ENCODE peak calls at places on chromosomes 11 and 22, in seven cellular contexts. D is adipocyte, O is cardiac muscle cell, Q is endodermal cell, A is AG04450, T is hepatocyte, Y is BE2C. U is an unnamed sample.

GRCh38 chr22:40452730-40453487 is 82.5 kb downstream of the SGSM3 start:
- DNase-seq in Y (no peak), T (peak; percentile 10), Q (no peak), A (no peak), O (peak; percentile 9), D (no peak), U (no peak)

GRCh38 chr22:35938226-35938625 is 90.4 kb downstream of the RBFOX2 start:
- DNase-seq in D (peak; percentile 76), Q (no peak), A (no peak), O (no peak), Y (no peak), T (no peak), U (peak; percentile 19)

GRCh38 chr11:20873054-20873453 is 203.7 kb downstream of the NELL1 start:
- DNase-seq in A (no peak), Q (peak; percentile 85), T (peak; percentile 73), O (peak; percentile 64), D (no peak), Y (peak; percentile 62), U (no peak)

GRCh38 chr22:38144025-38144405 is 33.5 kb upstream of the BAIAP2L2 start:
- DNase-seq in O (no peak), Y (no peak), A (no peak), T (no peak), Q (no peak), D (no peak), U (no peak)

GRCh38 chr11:132523929-132524328 is 1008.4 kb downstream of the OPCML start:
- DNase-seq in Y (no peak), Q (no peak), O (no peak), D (no peak), T (no peak), A (no peak), U (no peak)

GRCh38 chr22:24975125-24975640 is 22.7 kb downstream of the KIAA1671 start:
- DNase-seq in Q (no peak), D (no peak), T (no peak), O (no peak), Y (no peak), A (no peak), U (no peak)

GRCh38 chr11:116504541-116505149 is 268.1 kb downstream of the BUD13 start:
- DNase-seq in A (no peak), Q (peak; percentile 43), Y (no peak), O (no peak), T (no peak), D (no peak), U (no peak)

GRCh38 chr11:123475478-123475877 is 45.4 kb downstream of the GRAMD1B start:
- DNase-seq in O (peak; percentile 76), A (no peak), Y (peak; percentile 33), D (peak; percentile 62), T (peak; percentile 62), Q (peak; percentile 60), U (peak; percentile 61)

GRCh38 chr11:75317446-75318122 is 33.9 kb downstream of the ARRB1 start:
- DNase-seq in D (no peak), Y (no peak), O (no peak), A (no peak), Q (peak; percentile 66), T (no peak), U (no peak)

GRCh38 chr11:69010964-69011623 is 2.0 kb downstream of the MRGPRF start:
- DNase-seq in Y (no peak), O (peak; percentile 93), D (peak; percentile 97), Q (peak; percentile 90), A (no peak), T (peak; percentile 91), U (peak; percentile 86)

GRCh38 chr11:111097191-111097590 is 148.3 kb upstream of the POU2AF2 start:
- DNase-seq in T (peak; percentile 61), A (peak; percentile 46), D (no peak), Q (peak; percentile 90), O (no peak), Y (peak; percentile 49), U (peak; percentile 66)

GRCh38 chr11:133149698-133150097 is 382.6 kb downstream of the OPCML start:
- DNase-seq in O (peak; percentile 60), T (no peak), Y (no peak), D (no peak), A (no peak), Q (no peak), U (no peak)

GRCh38 chr22:50218996-50219727 is 18.4 kb downstream of the SELENOO start:
- DNase-seq in Y (peak; percentile 86), A (peak; percentile 47), D (peak; percentile 61), Q (peak; percentile 86), T (peak; percentile 83), O (peak; percentile 47), U (peak; percentile 82)

GRCh38 chr11:105906517-105906916 is 115.5 kb downstream of the MSANTD4 start:
- DNase-seq in T (no peak), Y (no peak), A (no peak), O (no peak), D (no peak), Q (no peak), U (no peak)

GRCh38 chr11:32704775-32705174 is 89.7 kb downstream of the CCDC73 start:
- DNase-seq in T (no peak), A (no peak), Q (no peak), D (no peak), Y (no peak), O (no peak), U (no peak)

GRCh38 chr11:119375629-119376196 is 5.8 kb downstream of the USP2 start:
- DNase-seq in D (no peak), O (no peak), A (no peak), T (no peak), Q (peak; percentile 68), Y (peak; percentile 34), U (peak; percentile 64)

GRCh38 chr11:84901986-84902385 is 725.2 kb downstream of the DLG2 start:
- DNase-seq in A (peak; percentile 37), Y (no peak), D (peak; percentile 82), T (no peak), O (peak; percentile 30), Q (no peak), U (peak; percentile 37)

GRCh38 chr11:117902001-117902855 is 25.8 kb upstream of the FXYD6 start:
- DNase-seq in A (no peak), Y (no peak), T (no peak), D (no peak), Q (peak; percentile 33), O (no peak), U (no peak)

GRCh38 chr11:501683-502287 is 5.3 kb downstream of the RNH1 start:
- DNase-seq in A (no peak), T (no peak), O (no peak), D (no peak), Y (no peak), Q (no peak), U (no peak)

GRCh38 chr11:117877120-117877784 is 794 bp upstream of the FXYD6 start:
- DNase-seq in T (no peak), D (no peak), Q (peak; percentile 68), O (no peak), A (no peak), Y (no peak), U (no peak)

GRCh38 chr22:42196454-42196853 is 65.8 kb upstream of the CYP2D6 start:
- DNase-seq in D (no peak), O (no peak), T (no peak), Q (no peak), A (no peak), Y (no peak), U (no peak)

GRCh38 chr11:64638017-64638664 is 47.1 kb downstream of the SLC22A12 start:
- DNase-seq in O (peak; percentile 18), D (no peak), A (no peak), T (peak; percentile 73), Q (peak; percentile 82), Y (peak; percentile 70), U (no peak)
- H3K4me3 ChIP-seq in O (no peak overlapping the region), D (peak overlapping the region; percentile 23), A (no peak overlapping the region), T (no peak overlapping the region), Q (peak overlapping the region; percentile 72), Y (peak overlapping the region; percentile 52), U (no peak overlapping the region)

DNA sequence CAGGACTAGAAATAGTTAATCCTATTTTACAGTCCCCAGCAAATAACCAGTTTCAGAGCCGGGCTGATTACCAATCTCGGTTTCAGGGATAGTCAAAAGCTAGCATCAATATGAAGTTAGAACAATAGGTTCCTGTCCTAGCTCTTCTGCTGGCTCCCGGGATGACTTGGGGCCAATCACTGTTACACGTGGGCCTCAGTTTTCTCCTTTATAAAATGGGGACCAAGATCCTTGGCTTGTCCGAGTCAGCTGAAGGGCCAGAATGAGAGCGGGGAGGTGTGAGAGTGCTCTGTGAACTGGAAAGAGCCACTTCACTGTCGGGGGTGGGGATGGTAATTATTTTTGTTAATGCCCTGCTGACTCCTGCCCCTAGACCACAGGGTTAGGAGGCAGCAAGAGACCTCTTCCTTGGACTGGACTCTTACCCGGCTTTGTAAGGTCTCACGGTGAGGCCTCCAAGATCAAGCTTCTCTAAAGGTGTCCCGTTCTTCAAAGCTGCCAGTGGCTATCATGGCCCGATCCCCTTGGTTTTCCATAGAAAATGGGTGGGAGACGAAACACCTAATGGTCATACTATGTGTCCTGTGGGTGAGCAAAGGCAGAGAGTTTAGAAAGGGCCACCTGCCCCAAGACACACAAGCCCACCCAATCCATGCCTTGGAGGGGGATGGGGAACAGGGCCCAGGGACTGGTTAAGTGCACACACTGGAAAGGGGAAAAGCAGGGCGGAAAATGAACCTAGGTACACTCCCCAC is 1.4 kb downstream of the UCP2 start:
- DNase-seq in Y (no peak), A (no peak), T (no peak), D (no peak), O (no peak), Q (peak; percentile 33), U (no peak)
- H3K4me3 ChIP-seq in Y (peak overlapping the region; percentile 90), A (no peak overlapping the region), T (no peak overlapping the region), D (peak overlapping the region; percentile 83), O (no peak overlapping the region), Q (peak overlapping the region; percentile 92), U (no peak overlapping the region)

GRCh38 chr22:44646668-44647067 is 55.3 kb upstream of the PRR5 start:
- DNase-seq in Y (no peak), T (no peak), Q (peak; percentile 57), A (no peak), D (no peak), O (no peak), U (no peak)
- H3K4me3 ChIP-seq in Y (no peak overlapping the region), T (no peak overlapping the region), Q (no peak overlapping the region), A (no peak overlapping the region), D (no peak overlapping the region), O (no peak overlapping the region), U (no peak overlapping the region)

GRCh38 chr11:65834202-65834601 is 439 bp downstream of the SNX32 start:
- DNase-seq in D (no peak), A (no peak), Q (no peak), T (no peak), Y (no peak), O (no peak), U (no peak)
- H3K4me3 ChIP-seq in D (peak overlapping the region; percentile 86), A (peak overlapping the region; percentile 85), Q (peak overlapping the region; percentile 79), T (peak overlapping the region; percentile 45), Y (peak overlapping the region; percentile 86), O (peak overlapping the region; percentile 48), U (peak overlapping the region; percentile 85)

GRCh38 chr11:72808415-72808814 is 5.8 kb upstream of the ATG16L2 start:
- DNase-seq in O (no peak), A (no peak), D (peak; percentile 10), Y (no peak), Q (no peak), T (no peak), U (no peak)
- H3K4me3 ChIP-seq in O (no peak overlapping the region), A (no peak overlapping the region), D (no peak overlapping the region), Y (no peak overlapping the region), Q (no peak overlapping the region), T (no peak overlapping the region), U (no peak overlapping the region)

DNA sequence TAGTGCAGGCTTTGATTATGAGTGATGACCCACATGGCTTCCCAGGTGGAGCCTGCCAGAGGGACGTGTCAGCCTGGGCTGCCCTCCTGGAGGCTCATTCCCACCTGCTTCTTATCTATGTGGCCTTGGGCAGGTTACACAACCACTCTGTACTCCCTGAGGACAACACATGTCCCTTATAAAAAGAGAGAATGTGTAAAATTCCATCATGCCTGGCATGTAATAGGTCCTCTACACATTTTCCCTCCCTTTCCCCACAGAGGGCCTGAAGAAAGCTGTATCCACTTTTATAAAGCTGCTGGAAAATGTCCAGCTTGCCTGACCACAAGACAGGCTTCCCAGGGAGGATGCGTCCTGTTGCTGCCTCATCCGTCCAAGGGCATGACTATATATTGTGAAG is 55.0 kb upstream of the VSTM5 start:
- DNase-seq in D (no peak), A (peak; percentile 20), Q (no peak), Y (no peak), T (peak; percentile 39), O (no peak), U (peak; percentile 85)
- H3K4me3 ChIP-seq in D (no peak overlapping the region), A (no peak overlapping the region), Q (no peak overlapping the region), Y (no peak overlapping the region), T (no peak overlapping the region), O (no peak overlapping the region), U (no peak overlapping the region)

U was measured in foreskin fibroblast.